ENCODE peak calls at places on chromosomes 6 and 20, in seven cellular contexts. O is cardiac muscle cell; A is astrocyte of the spinal cord; V is CD8-positive, alpha-beta memory T cell; F is tibial artery; U is GM12878; K is GM23248. T is an unnamed sample.

GRCh38 chr20:39822667-39823066 is 860.5 kb downstream of the DHX35 start:
- DNase-seq in A (peak; percentile 82), K (peak; percentile 80), O (peak; percentile 47), U (no peak), V (no peak), F (no peak), T (peak; percentile 52)

GRCh38 chr6:139370047-139370706 is 4.3 kb downstream of the CITED2 start:
- DNase-seq in F (no peak), O (peak; percentile 84), U (no peak), A (peak; percentile 78), K (peak; percentile 81), V (no peak), T (no peak)

GRCh38 chr6:161434921-161435411 is 161.1 kb upstream of the AGPAT4 start:
- DNase-seq in O (peak; percentile 96), A (peak; percentile 98), V (no peak), K (peak; percentile 95), U (no peak), F (no peak), T (peak; percentile 100)

GRCh38 chr6:146433881-146434741 is 109.5 kb upstream of the RAB32 start:
- DNase-seq in K (peak; percentile 51), V (no peak), U (no peak), F (no peak), A (peak; percentile 16), O (peak; percentile 35), T (no peak)

GRCh38 chr6:163837681-163838431 is 423.3 kb downstream of the QKI start:
- DNase-seq in U (no peak), K (peak; percentile 12), O (peak; percentile 12), F (no peak), A (no peak), V (no peak), T (no peak)

GRCh38 chr20:41616228-41616627 is 1.9 kb downstream of the CHD6 start:
- DNase-seq in K (peak; percentile 67), F (no peak), V (no peak), O (peak; percentile 56), A (no peak), U (no peak), T (no peak)

GRCh38 chr6:10733151-10733715 is 10.4 kb downstream of the TMEM14C start:
- DNase-seq in O (no peak), K (no peak), A (peak; percentile 71), V (peak; percentile 52), F (no peak), U (no peak), T (peak; percentile 92)

GRCh38 chr20:24767623-24768100 is 181.4 kb upstream of the CST7 start:
- DNase-seq in U (no peak), V (no peak), O (no peak), K (no peak), A (no peak), F (peak; percentile 23), T (no peak)

GRCh38 chr6:113994934-113995342 is 24.0 kb upstream of the HDAC2 start:
- DNase-seq in F (no peak), V (peak; percentile 15), A (peak; percentile 92), K (peak; percentile 92), U (no peak), O (peak; percentile 90), T (peak; percentile 85)

GRCh38 chr6:68635706-68636513 is 828 bp downstream of the ADGRB3 start:
- DNase-seq in K (peak; percentile 30), V (no peak), A (peak; percentile 30), F (no peak), O (peak; percentile 38), U (no peak), T (no peak)

GRCh38 chr20:44023515-44024371 is 109.1 kb downstream of the TOX2 start:
- DNase-seq in V (no peak), O (no peak), U (no peak), F (no peak), A (no peak), K (no peak), T (no peak)

GRCh38 chr20:62736026-62736406 is 27.4 kb downstream of the NTSR1 start:
- DNase-seq in F (no peak), V (no peak), O (no peak), A (no peak), U (no peak), K (no peak), T (no peak)

GRCh38 chr6:6164367-6164766 is 156.1 kb downstream of the F13A1 start:
- DNase-seq in O (no peak), K (no peak), F (no peak), U (no peak), A (no peak), V (no peak), T (no peak)

GRCh38 chr6:50842446-50842845 is 23.8 kb downstream of the TFAP2B start:
- DNase-seq in F (no peak), U (no peak), O (no peak), A (no peak), V (no peak), K (no peak), T (no peak)
- H3K4me3 ChIP-seq in F (no peak overlapping the region), U (no peak overlapping the region), O (no peak overlapping the region), A (no peak overlapping the region), V (no peak overlapping the region), K (no peak overlapping the region), T (no peak overlapping the region)

DNA sequence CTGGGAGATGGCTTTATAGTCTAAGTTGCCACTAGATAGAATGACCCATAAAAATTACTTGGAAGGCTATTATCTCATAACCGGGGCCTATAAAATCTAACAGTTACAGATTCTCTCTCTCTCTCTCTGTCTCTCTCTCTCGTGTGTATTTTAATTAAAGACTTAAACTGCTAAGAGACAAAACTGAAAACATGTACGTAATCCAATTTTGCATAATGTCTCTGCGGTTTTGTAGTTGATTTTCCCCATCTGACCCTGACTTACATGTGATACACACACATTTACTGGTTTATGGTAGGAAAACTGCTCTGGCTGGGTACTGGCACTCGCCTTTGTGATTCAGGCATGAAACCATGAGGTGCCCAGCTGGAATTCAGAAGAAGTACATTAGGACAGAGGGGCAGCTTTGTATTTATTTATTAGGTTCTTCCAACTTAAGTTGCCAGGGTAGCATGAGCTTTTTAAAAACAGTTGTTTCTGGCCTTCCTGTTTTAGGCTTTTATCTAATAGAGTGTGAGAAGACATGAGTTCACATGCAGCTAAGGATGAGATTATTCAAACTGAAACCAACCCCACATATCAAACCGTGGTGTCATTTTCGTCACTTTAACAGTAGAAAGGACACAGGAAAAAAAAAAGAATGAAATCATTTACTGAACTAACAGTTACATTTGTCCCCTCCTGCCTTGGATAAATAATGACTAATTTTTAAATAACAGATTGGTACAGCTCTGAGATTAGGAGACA is 182.5 kb downstream of the GMPR start:
- DNase-seq in K (peak; percentile 90), A (peak; percentile 82), O (peak; percentile 66), U (peak; percentile 97), F (no peak), V (peak; percentile 74), T (peak; percentile 60)
- H3K4me3 ChIP-seq in K (peak overlapping the region; percentile 36), A (no peak overlapping the region), O (no peak overlapping the region), U (no peak overlapping the region), F (peak overlapping the region; percentile 18), V (peak overlapping the region; percentile 24), T (no peak overlapping the region)

DNA sequence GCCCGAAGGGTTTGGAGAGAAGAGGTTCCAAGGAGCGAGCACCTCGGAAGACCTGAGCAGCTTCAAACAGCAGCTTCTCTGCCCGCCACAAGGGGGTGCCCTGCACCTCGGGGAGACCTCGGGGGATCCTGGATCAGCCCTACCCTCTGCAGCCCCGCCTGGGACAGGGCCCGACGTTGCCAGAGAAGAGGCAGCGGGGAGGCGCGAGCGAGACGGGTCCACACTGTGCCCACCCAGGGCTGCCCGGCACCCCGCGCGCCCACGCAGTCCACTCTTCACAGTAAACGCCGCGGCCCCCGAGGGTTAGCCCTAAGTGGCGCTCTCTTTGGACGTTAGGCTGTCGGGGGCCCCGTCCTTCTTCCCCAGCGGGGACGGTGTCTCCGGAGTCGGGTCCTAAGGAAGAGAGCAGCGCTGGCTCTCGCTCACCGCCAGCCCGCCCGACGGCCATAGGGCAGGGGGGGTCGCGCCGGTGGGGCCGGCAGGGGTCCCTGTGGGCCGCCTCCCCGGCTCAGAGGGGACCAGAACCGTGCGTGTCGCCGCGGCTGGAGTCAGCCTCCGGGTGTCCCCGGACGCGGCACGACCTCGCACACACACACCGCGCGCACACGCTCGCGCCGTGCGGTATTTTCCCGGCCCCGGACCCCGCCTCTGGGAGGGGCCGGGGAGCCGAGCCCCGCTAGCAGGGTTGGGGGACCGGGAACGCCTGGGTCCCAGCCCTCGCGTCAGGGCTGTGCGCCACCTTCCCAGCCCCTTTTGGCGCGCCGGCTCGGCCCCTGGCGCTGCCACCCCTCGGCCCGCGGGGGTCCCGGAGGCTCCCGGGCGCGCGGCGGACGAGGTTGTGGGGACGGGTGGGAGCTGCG is 929 bp downstream of the CDH22 start:
- DNase-seq in K (peak; percentile 68), U (no peak), F (no peak), A (peak; percentile 14), O (peak; percentile 54), V (peak; percentile 70), T (no peak)
- H3K4me3 ChIP-seq in K (peak overlapping the region; percentile 51), U (no peak overlapping the region), F (peak overlapping the region; percentile 34), A (no peak overlapping the region), O (peak overlapping the region; percentile 51), V (no peak overlapping the region), T (no peak overlapping the region)

DNA sequence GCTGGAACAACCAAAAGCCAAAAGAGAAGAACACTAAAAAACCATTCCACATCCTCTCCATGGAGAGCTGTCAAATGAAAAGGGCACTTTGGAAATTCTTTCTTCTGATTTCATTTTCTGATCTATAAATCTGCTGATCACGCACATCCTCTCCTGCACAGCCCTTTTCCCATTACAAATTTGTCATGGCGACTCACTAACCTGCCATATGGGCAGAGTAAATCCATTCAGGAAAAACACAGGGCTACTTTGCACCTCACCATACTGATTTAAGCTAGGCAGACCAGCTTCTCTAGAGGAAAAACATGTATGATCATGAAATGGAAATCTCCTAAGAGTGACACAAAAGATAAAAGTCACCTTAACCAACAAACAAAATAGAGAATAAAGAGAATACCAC is 26.0 kb downstream of the TOMM6 start:
- DNase-seq in U (no peak), K (peak; percentile 16), V (no peak), F (no peak), A (no peak), O (no peak), T (no peak)
- H3K4me3 ChIP-seq in U (no peak overlapping the region), K (no peak overlapping the region), V (no peak overlapping the region), F (no peak overlapping the region), A (no peak overlapping the region), O (no peak overlapping the region), T (no peak overlapping the region)

GRCh38 chr6:35663447-35664235 is 25.1 kb downstream of the FKBP5 start:
- DNase-seq in V (no peak), A (peak; percentile 83), K (peak; percentile 86), U (no peak), F (no peak), O (peak; percentile 63), T (peak; percentile 62)
- H3K4me3 ChIP-seq in V (peak overlapping the region; percentile 34), A (no peak overlapping the region), K (peak overlapping the region; percentile 43), U (no peak overlapping the region), F (no peak overlapping the region), O (no peak overlapping the region), T (no peak overlapping the region)

DNA sequence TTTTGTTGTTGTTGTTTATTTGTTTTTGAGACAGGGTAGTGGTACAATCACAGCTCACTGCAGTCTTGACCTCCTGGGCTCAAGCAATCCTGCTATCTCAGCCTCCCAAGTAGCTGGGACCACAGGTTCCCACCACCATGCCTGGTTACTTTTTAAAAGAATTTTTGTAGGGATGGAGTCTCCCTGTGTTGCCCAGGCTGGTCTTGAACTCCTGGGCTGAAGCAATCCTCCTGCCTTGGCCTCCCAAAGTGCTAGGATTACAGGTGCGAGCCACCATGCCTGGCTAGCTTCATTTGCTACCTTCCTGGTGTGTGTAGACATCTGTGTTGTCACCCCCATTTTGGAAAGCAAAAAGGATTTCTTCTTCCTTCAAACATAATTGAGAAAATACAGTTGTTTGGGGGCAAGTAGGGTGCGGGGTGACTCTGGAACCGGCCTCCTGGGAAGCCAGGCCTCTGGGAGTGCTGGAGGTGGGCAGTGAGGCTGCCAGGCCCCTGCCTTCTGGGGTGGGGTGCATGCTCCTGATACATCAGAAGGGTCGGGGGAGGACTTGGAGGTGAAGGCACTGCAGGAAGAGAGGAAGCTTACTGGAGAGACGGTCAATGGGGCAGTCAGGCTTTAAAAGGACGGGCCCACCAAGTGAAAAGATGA is 28.4 kb downstream of the SYNJ2 start:
- DNase-seq in U (no peak), F (peak; percentile 16), V (no peak), A (no peak), O (no peak), K (no peak), T (no peak)
- H3K4me3 ChIP-seq in U (no peak overlapping the region), F (no peak overlapping the region), V (no peak overlapping the region), A (no peak overlapping the region), O (no peak overlapping the region), K (no peak overlapping the region), T (no peak overlapping the region)

T was measured in astrocyte of the cerebellum.